ENCODE peak calls at places on chromosome 17, in seven cellular contexts. One of them, this sample, is unnamed.

GRCh38 chr17:79691931-79692330 is 38.8 kb upstream of the ENPP7 start:
- DNase-seq in PC-9: no peak
- DNase-seq in PC-3: no peak
- DNase-seq in cardiac muscle cell: no peak
- DNase-seq in HFF-Myc: no peak
- DNase-seq in lung: no peak
- DNase-seq in esophagus squamous epithelium: no peak
- DNase-seq in this sample: no peak

GRCh38 chr17:70780031-70780430 is 610.7 kb downstream of the KCNJ2 start:
- DNase-seq in lung: no peak
- DNase-seq in PC-9: no peak
- DNase-seq in HFF-Myc: no peak
- DNase-seq in cardiac muscle cell: no peak
- DNase-seq in PC-3: peak; percentile 17
- DNase-seq in esophagus squamous epithelium: no peak
- DNase-seq in this sample: no peak

GRCh38 chr17:8436169-8436932 is 667 bp downstream of the NDEL1 start:
- DNase-seq in HFF-Myc: no peak
- DNase-seq in cardiac muscle cell: peak; percentile 82
- DNase-seq in esophagus squamous epithelium: no peak
- DNase-seq in PC-3: peak; percentile 31
- DNase-seq in lung: peak; percentile 70
- DNase-seq in PC-9: peak; percentile 38
- DNase-seq in this sample: no peak

GRCh38 chr17:11369570-11369969 is 128.6 kb downstream of the SHISA6 start:
- DNase-seq in esophagus squamous epithelium: no peak
- DNase-seq in PC-3: no peak
- DNase-seq in lung: no peak
- DNase-seq in HFF-Myc: no peak
- DNase-seq in cardiac muscle cell: no peak
- DNase-seq in PC-9: no peak
- DNase-seq in this sample: no peak

GRCh38 chr17:9239821-9240658 is 218.7 kb downstream of the NTN1 start:
- DNase-seq in cardiac muscle cell: peak; percentile 69
- DNase-seq in esophagus squamous epithelium: no peak
- DNase-seq in HFF-Myc: no peak
- DNase-seq in lung: peak; percentile 65
- DNase-seq in PC-3: peak; percentile 59
- DNase-seq in PC-9: no peak
- DNase-seq in this sample: peak; percentile 75

GRCh38 chr17:50817142-50817751 is 18.1 kb upstream of the WFIKKN2 start:
- DNase-seq in PC-3: peak; percentile 31
- DNase-seq in cardiac muscle cell: peak; percentile 60
- DNase-seq in PC-9: no peak
- DNase-seq in HFF-Myc: no peak
- DNase-seq in lung: peak; percentile 43
- DNase-seq in esophagus squamous epithelium: no peak
- DNase-seq in this sample: peak; percentile 52

GRCh38 chr17:39001703-39002637 is 34.8 kb upstream of the FBXO47 start:
- DNase-seq in PC-3: peak; percentile 9
- DNase-seq in lung: peak; percentile 68
- DNase-seq in PC-9: peak; percentile 86
- DNase-seq in cardiac muscle cell: no peak
- DNase-seq in esophagus squamous epithelium: no peak
- DNase-seq in HFF-Myc: peak; percentile 71
- DNase-seq in this sample: no peak

GRCh38 chr17:17403899-17404576 is 72.8 kb upstream of the MED9 start:
- DNase-seq in PC-3: no peak
- DNase-seq in esophagus squamous epithelium: no peak
- DNase-seq in cardiac muscle cell: no peak
- DNase-seq in HFF-Myc: no peak
- DNase-seq in lung: no peak
- DNase-seq in PC-9: no peak
- DNase-seq in this sample: peak; percentile 30

GRCh38 chr17:57669671-57670529 is 75.2 kb downstream of the CCDC182 start:
- DNase-seq in cardiac muscle cell: no peak
- DNase-seq in PC-3: no peak
- DNase-seq in esophagus squamous epithelium: no peak
- DNase-seq in PC-9: no peak
- DNase-seq in lung: peak; percentile 20
- DNase-seq in HFF-Myc: no peak
- DNase-seq in this sample: no peak

GRCh38 chr17:45756266-45756989 is 27.7 kb upstream of the CRHR1 start:
- DNase-seq in esophagus squamous epithelium: no peak
- DNase-seq in PC-3: no peak
- DNase-seq in cardiac muscle cell: no peak
- DNase-seq in lung: no peak
- DNase-seq in HFF-Myc: no peak
- DNase-seq in PC-9: no peak
- DNase-seq in this sample: no peak

GRCh38 chr17:75490173-75490743 is 25.1 kb downstream of the CASKIN2 start:
- DNase-seq in lung: no peak
- DNase-seq in PC-3: no peak
- DNase-seq in cardiac muscle cell: no peak
- DNase-seq in HFF-Myc: no peak
- DNase-seq in esophagus squamous epithelium: no peak
- DNase-seq in PC-9: no peak
- DNase-seq in this sample: no peak

GRCh38 chr17:77038860-77039555 is 101.8 kb upstream of the SEC14L1 start:
- DNase-seq in esophagus squamous epithelium: no peak
- DNase-seq in PC-9: no peak
- DNase-seq in cardiac muscle cell: no peak
- DNase-seq in lung: no peak
- DNase-seq in PC-3: no peak
- DNase-seq in HFF-Myc: no peak
- DNase-seq in this sample: no peak

GRCh38 chr17:75152971-75153853 is 1.1 kb downstream of the JPT1 start:
- DNase-seq in PC-9: peak; percentile 63
- DNase-seq in esophagus squamous epithelium: no peak
- DNase-seq in HFF-Myc: no peak
- DNase-seq in lung: no peak
- DNase-seq in cardiac muscle cell: peak; percentile 38
- DNase-seq in PC-3: peak; percentile 69
- DNase-seq in this sample: peak; percentile 16

GRCh38 chr17:1627219-1627986 is 1.2 kb downstream of the SLC43A2 start:
- DNase-seq in PC-3: no peak
- DNase-seq in esophagus squamous epithelium: no peak
- DNase-seq in PC-9: no peak
- DNase-seq in HFF-Myc: no peak
- DNase-seq in lung: peak; percentile 54
- DNase-seq in cardiac muscle cell: no peak
- DNase-seq in this sample: peak; percentile 46

GRCh38 chr17:1629647-1630310 is 1.1 kb upstream of the SLC43A2 start:
- DNase-seq in HFF-Myc: no peak
- DNase-seq in esophagus squamous epithelium: no peak
- DNase-seq in lung: peak; percentile 82
- DNase-seq in cardiac muscle cell: peak; percentile 53
- DNase-seq in PC-3: peak; percentile 61
- DNase-seq in PC-9: no peak
- DNase-seq in this sample: peak; percentile 72

GRCh38 chr17:1630662-1631061 is 2.0 kb upstream of the SLC43A2 start:
- DNase-seq in cardiac muscle cell: no peak
- DNase-seq in esophagus squamous epithelium: no peak
- DNase-seq in HFF-Myc: no peak
- DNase-seq in PC-3: no peak
- DNase-seq in lung: no peak
- DNase-seq in PC-9: no peak
- DNase-seq in this sample: no peak

GRCh38 chr17:1627987-1628855 is at the start of gene SLC43A2:
- DNase-seq in PC-3: peak; percentile 69
- DNase-seq in HFF-Myc: no peak
- DNase-seq in esophagus squamous epithelium: no peak
- DNase-seq in cardiac muscle cell: peak; percentile 95
- DNase-seq in PC-9: peak; percentile 47
- DNase-seq in lung: peak; percentile 82
- DNase-seq in this sample: peak; percentile 80

DNA sequence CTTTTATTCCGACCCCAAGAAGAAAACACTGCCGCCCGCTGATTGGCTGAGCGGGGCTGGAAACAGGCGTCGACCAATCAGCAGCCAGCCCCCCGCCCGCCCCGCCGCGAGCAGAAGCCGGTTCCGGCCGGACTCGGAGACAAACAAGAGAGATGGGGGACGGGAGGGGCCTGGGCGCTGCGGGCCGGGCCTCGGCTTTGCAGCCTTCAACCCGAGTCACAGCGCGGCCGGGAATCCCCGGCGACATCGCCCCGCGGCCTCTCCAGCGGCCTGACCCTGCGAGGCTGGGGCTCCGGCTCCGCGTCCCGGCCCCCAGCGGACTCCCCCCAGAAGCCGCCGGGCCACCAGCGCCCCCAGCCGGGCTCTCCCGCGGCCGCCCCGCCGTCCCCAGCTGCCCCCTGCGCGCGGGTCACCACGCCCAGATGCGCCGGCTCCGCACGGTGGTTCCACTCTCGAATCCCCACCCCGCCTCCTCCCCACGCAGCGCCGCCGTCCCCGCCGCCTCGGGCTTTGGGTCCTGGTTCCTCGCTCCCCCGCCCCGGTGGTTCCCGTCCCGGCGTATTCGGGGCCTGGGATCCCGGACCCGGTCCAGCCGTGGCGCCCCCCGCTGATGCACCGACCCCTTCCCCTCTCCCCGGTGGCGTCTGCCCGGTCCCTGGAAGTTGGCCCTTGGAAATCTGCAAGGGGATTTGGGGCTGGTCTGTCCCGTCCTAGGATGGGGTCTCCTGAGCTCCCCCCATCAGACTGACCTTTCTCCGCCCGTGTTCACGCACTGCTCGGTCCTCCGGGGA is 417 bp upstream of the SLC43A2 start:
- DNase-seq in cardiac muscle cell: peak; percentile 96
- DNase-seq in esophagus squamous epithelium: peak; percentile 81
- DNase-seq in PC-9: peak; percentile 74
- DNase-seq in HFF-Myc: peak; percentile 62
- DNase-seq in PC-3: peak; percentile 81
- DNase-seq in lung: peak; percentile 95
- DNase-seq in this sample: peak; percentile 85
- TF ChIP-seq CTCF in cardiac muscle cell: no peak
- TF ChIP-seq CTCF in esophagus squamous epithelium: peak; percentile 48
- TF ChIP-seq CTCF in PC-9: no peak
- TF ChIP-seq CTCF in HFF-Myc: peak; percentile 10
- TF ChIP-seq CTCF in PC-3: peak; percentile 28
- TF ChIP-seq CTCF in lung: peak; percentile 10
- TF ChIP-seq CTCF in this sample: no peak

GRCh38 chr17:81102869-81103268 is 62.4 kb upstream of the PVALEF start:
- DNase-seq in lung: no peak
- DNase-seq in cardiac muscle cell: no peak
- DNase-seq in PC-3: no peak
- DNase-seq in PC-9: no peak
- DNase-seq in esophagus squamous epithelium: no peak
- DNase-seq in HFF-Myc: no peak
- DNase-seq in this sample: no peak

GRCh38 chr17:81100668-81101067 is 64.6 kb upstream of the PVALEF start:
- DNase-seq in lung: no peak
- DNase-seq in cardiac muscle cell: no peak
- DNase-seq in HFF-Myc: no peak
- DNase-seq in esophagus squamous epithelium: no peak
- DNase-seq in PC-9: no peak
- DNase-seq in PC-3: no peak
- DNase-seq in this sample: no peak

GRCh38 chr17:81103379-81103778 is 61.9 kb upstream of the PVALEF start:
- DNase-seq in PC-3: no peak
- DNase-seq in cardiac muscle cell: no peak
- DNase-seq in PC-9: no peak
- DNase-seq in lung: no peak
- DNase-seq in esophagus squamous epithelium: no peak
- DNase-seq in HFF-Myc: no peak
- DNase-seq in this sample: no peak

GRCh38 chr17:81102352-81102751 is 63.0 kb upstream of the PVALEF start:
- DNase-seq in HFF-Myc: no peak
- DNase-seq in PC-3: no peak
- DNase-seq in cardiac muscle cell: no peak
- DNase-seq in lung: no peak
- DNase-seq in PC-9: no peak
- DNase-seq in esophagus squamous epithelium: no peak
- DNase-seq in this sample: no peak

GRCh38 chr17:81101614-81102306 is 63.5 kb upstream of the PVALEF start:
- DNase-seq in PC-3: peak; percentile 89
- DNase-seq in esophagus squamous epithelium: no peak
- DNase-seq in cardiac muscle cell: peak; percentile 91
- DNase-seq in PC-9: peak; percentile 56
- DNase-seq in lung: peak; percentile 83
- DNase-seq in HFF-Myc: no peak
- DNase-seq in this sample: peak; percentile 84
- TF ChIP-seq CTCF in PC-3: peak; percentile 99
- TF ChIP-seq CTCF in esophagus squamous epithelium: peak; percentile 100
- TF ChIP-seq CTCF in cardiac muscle cell: peak; percentile 100
- TF ChIP-seq CTCF in PC-9: peak; percentile 94
- TF ChIP-seq CTCF in lung: peak; percentile 100
- TF ChIP-seq CTCF in HFF-Myc: peak; percentile 100
- TF ChIP-seq CTCF in this sample: peak; percentile 91

GRCh38 chr17:14361945-14362508 is 61.1 kb downstream of the HS3ST3B1 start:
- DNase-seq in PC-3: no peak
- DNase-seq in esophagus squamous epithelium: no peak
- DNase-seq in lung: no peak
- DNase-seq in PC-9: no peak
- DNase-seq in cardiac muscle cell: no peak
- DNase-seq in HFF-Myc: no peak
- DNase-seq in this sample: no peak

GRCh38 chr17:14361470-14361869 is 60.6 kb downstream of the HS3ST3B1 start:
- DNase-seq in lung: no peak
- DNase-seq in PC-3: no peak
- DNase-seq in PC-9: no peak
- DNase-seq in HFF-Myc: no peak
- DNase-seq in cardiac muscle cell: no peak
- DNase-seq in esophagus squamous epithelium: no peak
- DNase-seq in this sample: no peak

GRCh38 chr17:14356043-14356637 is 55.3 kb downstream of the HS3ST3B1 start:
- DNase-seq in cardiac muscle cell: no peak
- DNase-seq in esophagus squamous epithelium: no peak
- DNase-seq in HFF-Myc: no peak
- DNase-seq in lung: no peak
- DNase-seq in PC-3: no peak
- DNase-seq in PC-9: no peak
- DNase-seq in this sample: no peak

GRCh38 chr17:14360851-14361250 is 60.0 kb downstream of the HS3ST3B1 start:
- DNase-seq in HFF-Myc: no peak
- DNase-seq in cardiac muscle cell: no peak
- DNase-seq in lung: no peak
- DNase-seq in PC-3: no peak
- DNase-seq in esophagus squamous epithelium: no peak
- DNase-seq in PC-9: no peak
- DNase-seq in this sample: no peak

GRCh38 chr17:14359251-14359939 is 58.5 kb downstream of the HS3ST3B1 start:
- DNase-seq in lung: no peak
- DNase-seq in cardiac muscle cell: no peak
- DNase-seq in PC-3: no peak
- DNase-seq in PC-9: no peak
- DNase-seq in HFF-Myc: no peak
- DNase-seq in esophagus squamous epithelium: no peak
- DNase-seq in this sample: peak; percentile 61
- TF ChIP-seq CTCF in lung: no peak
- TF ChIP-seq CTCF in cardiac muscle cell: no peak
- TF ChIP-seq CTCF in PC-3: no peak
- TF ChIP-seq CTCF in PC-9: no peak
- TF ChIP-seq CTCF in HFF-Myc: no peak
- TF ChIP-seq CTCF in esophagus squamous epithelium: no peak
- TF ChIP-seq CTCF in this sample: no peak

GRCh38 chr17:37405955-37406634 is 541 bp downstream of the ACACA start:
- DNase-seq in lung: no peak
- DNase-seq in PC-3: no peak
- DNase-seq in PC-9: no peak
- DNase-seq in esophagus squamous epithelium: no peak
- DNase-seq in HFF-Myc: no peak
- DNase-seq in cardiac muscle cell: no peak
- DNase-seq in this sample: no peak

GRCh38 chr17:37410357-37410756 is 3.7 kb downstream of the TADA2A start:
- DNase-seq in lung: no peak
- DNase-seq in PC-9: no peak
- DNase-seq in esophagus squamous epithelium: no peak
- DNase-seq in cardiac muscle cell: no peak
- DNase-seq in HFF-Myc: no peak
- DNase-seq in PC-3: no peak
- DNase-seq in this sample: no peak

GRCh38 chr17:37406635-37407455 is at the start of the genes ACACA and TADA2A:
- DNase-seq in esophagus squamous epithelium: no peak
- DNase-seq in lung: peak; percentile 79
- DNase-seq in PC-9: peak; percentile 59
- DNase-seq in PC-3: peak; percentile 76
- DNase-seq in cardiac muscle cell: peak; percentile 85
- DNase-seq in HFF-Myc: peak; percentile 20
- DNase-seq in this sample: peak; percentile 78
- TF ChIP-seq CTCF in esophagus squamous epithelium: peak; percentile 28
- TF ChIP-seq CTCF in lung: no peak
- TF ChIP-seq CTCF in PC-9: peak; percentile 17
- TF ChIP-seq CTCF in PC-3: no peak
- TF ChIP-seq CTCF in cardiac muscle cell: no peak
- TF ChIP-seq CTCF in HFF-Myc: no peak
- TF ChIP-seq CTCF in this sample: no peak